ENCODE peak calls at places on chromosomes 16 and 17, in eight cellular contexts. H is psoas muscle, E is AG04449, K is WTC11, D is ovary, C is mucosa of descending colon, I is B cell, W is GM12865. O is an unnamed sample.

GRCh38 chr17:76709077-76709950 is 1.5 kb downstream of the MXRA7 start:
- DNase-seq in H (peak; percentile 92), E (peak; percentile 98), K (no peak), D (peak; percentile 79), C (peak; percentile 80), I (no peak), W (no peak), O (no peak)

GRCh38 chr17:68182016-68182315 is 65.9 kb upstream of the AMZ2 start:
- DNase-seq in H (no peak), E (no peak), K (no peak), D (no peak), C (no peak), I (peak; percentile 64), W (peak; percentile 76), O (no peak)

GRCh38 chr16:87956169-87956770 is 5.0 kb downstream of the BANP start:
- DNase-seq in H (no peak), E (no peak), K (no peak), D (no peak), C (no peak), I (peak; percentile 92), W (peak; percentile 82), O (peak; percentile 92)

GRCh38 chr16:81873843-81874752 is 95.0 kb downstream of the PLCG2 start:
- DNase-seq in H (no peak), E (no peak), K (peak; percentile 77), D (no peak), C (no peak), I (peak; percentile 76), W (peak; percentile 81), O (peak; percentile 85)

GRCh38 chr17:77644181-77644972 is 314.1 kb upstream of the TNRC6C start:
- DNase-seq in H (no peak), E (no peak), K (no peak), D (no peak), C (no peak), I (no peak), W (no peak), O (no peak)

GRCh38 chr16:17354121-17354750 is 116.5 kb downstream of the XYLT1 start:
- DNase-seq in H (no peak), E (no peak), K (no peak), D (no peak), C (peak; percentile 49), I (no peak), W (no peak), O (no peak)

GRCh38 chr17:2253768-2254406 is 49.7 kb downstream of the SMG6 start:
- DNase-seq in H (no peak), E (no peak), K (no peak), D (no peak), C (no peak), I (no peak), W (peak; percentile 90), O (peak; percentile 64)

GRCh38 chr17:37037590-37038155 is 88.9 kb downstream of the AATF start:
- DNase-seq in H (no peak), E (no peak), K (no peak), D (no peak), C (no peak), I (no peak), W (no peak), O (no peak)

GRCh38 chr16:78294538-78295225 is 195.2 kb downstream of the WWOX start:
- DNase-seq in H (no peak), E (no peak), K (no peak), D (no peak), C (no peak), I (no peak), W (no peak), O (no peak)

GRCh38 chr17:1644493-1645206 is 882 bp downstream of the SCARF1 start:
- DNase-seq in H (no peak), E (no peak), K (no peak), D (no peak), C (peak; percentile 65), I (peak; percentile 77), W (peak; percentile 85), O (peak; percentile 72)

GRCh38 chr17:73186283-73186682 is 6.6 kb upstream of the COG1 start:
- DNase-seq in H (no peak), E (no peak), K (no peak), D (no peak), C (no peak), I (no peak), W (no peak), O (no peak)

GRCh38 chr17:7888184-7888920 is at the start of gene CHD3:
- DNase-seq in H (no peak), E (no peak), K (no peak), D (peak; percentile 33), C (peak; percentile 70), I (no peak), W (no peak), O (peak; percentile 77)

GRCh38 chr17:36665417-36665816 is 64.0 kb downstream of the MRM1 start:
- DNase-seq in H (no peak), E (no peak), K (no peak), D (no peak), C (no peak), I (no peak), W (no peak), O (no peak)

GRCh38 chr17:17761894-17762781 is 74.6 kb downstream of the SREBF1 start:
- DNase-seq in H (no peak), E (no peak), K (no peak), D (no peak), C (no peak), I (no peak), W (no peak), O (no peak)
- TF ChIP-seq CTCF in H (no peak), E (no peak), K (no peak), D (no peak), C (no peak), I (no peak), W (no peak), O (no peak)

DNA sequence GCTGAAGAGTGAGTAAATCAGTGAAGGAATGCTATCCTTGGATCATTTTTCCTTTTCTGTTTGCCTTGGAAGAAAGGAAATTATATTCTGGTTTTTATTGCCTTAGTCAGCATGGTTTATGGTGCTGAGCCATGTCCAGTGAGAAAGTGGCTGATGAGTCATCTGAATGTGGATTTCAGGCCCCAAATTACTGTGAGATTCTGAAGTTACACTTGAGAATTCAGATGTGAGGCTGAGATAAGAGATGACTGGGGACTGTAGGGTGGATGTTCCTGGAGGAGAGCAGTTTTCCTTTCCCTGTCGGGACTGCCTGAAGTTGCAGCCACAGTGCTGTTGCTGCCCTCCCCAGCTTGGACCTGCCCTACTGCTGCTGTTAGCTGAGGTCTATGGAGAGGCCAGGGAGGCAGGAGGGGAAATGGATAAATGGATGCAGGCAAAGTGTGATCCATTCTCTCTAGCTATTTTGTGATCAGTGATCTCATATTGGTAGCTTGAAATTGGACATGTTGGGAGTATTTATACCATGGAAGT is 4.2 kb upstream of the MAP3K14 start:
- DNase-seq in H (no peak), E (peak; percentile 96), K (no peak), D (no peak), C (no peak), I (no peak), W (peak; percentile 61), O (peak; percentile 51)
- TF ChIP-seq CTCF in H (no peak), E (peak; percentile 33), K (no peak), D (no peak), C (no peak), I (no peak), W (no peak), O (no peak)

GRCh38 chr16:6016530-6017184 is 919.1 kb upstream of the EEF2KMT start:
- DNase-seq in H (no peak), E (no peak), K (no peak), D (no peak), C (no peak), I (no peak), W (no peak), O (no peak)

GRCh38 chr16:6020162-6020980 is 922.8 kb upstream of the EEF2KMT start:
- DNase-seq in H (no peak), E (no peak), K (no peak), D (no peak), C (no peak), I (no peak), W (no peak), O (no peak)

GRCh38 chr16:6021544-6021943 is 923.9 kb upstream of the EEF2KMT start:
- DNase-seq in H (no peak), E (no peak), K (no peak), D (no peak), C (no peak), I (no peak), W (no peak), O (no peak)

GRCh38 chr16:6018848-6019489 is 921.4 kb upstream of the EEF2KMT start:
- DNase-seq in H (no peak), E (no peak), K (no peak), D (no peak), C (no peak), I (no peak), W (no peak), O (no peak)

DNA sequence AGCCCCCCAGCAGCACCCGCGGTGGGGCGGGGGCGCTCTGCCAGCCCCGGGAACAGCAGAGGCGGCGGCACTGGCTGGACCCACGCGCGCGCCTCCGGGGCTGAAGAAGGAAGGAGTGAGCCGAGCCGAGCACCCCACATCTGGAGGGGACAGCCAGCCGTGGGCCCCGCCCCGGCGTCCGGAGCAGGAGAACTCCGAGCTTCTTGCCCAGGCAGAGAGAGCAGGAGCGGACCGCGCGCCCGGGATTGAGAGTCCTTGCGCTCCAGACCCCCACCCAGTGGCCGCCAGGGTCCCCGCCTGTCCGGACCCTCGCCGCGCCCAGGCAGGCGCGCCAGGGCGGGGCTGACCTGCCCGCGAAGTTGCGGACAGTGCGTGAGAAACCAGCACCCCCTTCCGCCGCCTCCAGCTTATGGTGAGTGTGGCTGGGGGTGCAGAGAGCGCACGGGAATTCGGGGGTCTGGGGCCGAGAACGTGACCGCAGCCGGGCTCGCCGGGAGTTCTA is 921.9 kb upstream of the EEF2KMT start:
- DNase-seq in H (no peak), E (no peak), K (no peak), D (no peak), C (no peak), I (no peak), W (no peak), O (no peak)
- TF ChIP-seq CTCF in H (no peak), E (no peak), K (no peak), D (no peak), C (no peak), I (no peak), W (no peak), O (no peak)

DNA sequence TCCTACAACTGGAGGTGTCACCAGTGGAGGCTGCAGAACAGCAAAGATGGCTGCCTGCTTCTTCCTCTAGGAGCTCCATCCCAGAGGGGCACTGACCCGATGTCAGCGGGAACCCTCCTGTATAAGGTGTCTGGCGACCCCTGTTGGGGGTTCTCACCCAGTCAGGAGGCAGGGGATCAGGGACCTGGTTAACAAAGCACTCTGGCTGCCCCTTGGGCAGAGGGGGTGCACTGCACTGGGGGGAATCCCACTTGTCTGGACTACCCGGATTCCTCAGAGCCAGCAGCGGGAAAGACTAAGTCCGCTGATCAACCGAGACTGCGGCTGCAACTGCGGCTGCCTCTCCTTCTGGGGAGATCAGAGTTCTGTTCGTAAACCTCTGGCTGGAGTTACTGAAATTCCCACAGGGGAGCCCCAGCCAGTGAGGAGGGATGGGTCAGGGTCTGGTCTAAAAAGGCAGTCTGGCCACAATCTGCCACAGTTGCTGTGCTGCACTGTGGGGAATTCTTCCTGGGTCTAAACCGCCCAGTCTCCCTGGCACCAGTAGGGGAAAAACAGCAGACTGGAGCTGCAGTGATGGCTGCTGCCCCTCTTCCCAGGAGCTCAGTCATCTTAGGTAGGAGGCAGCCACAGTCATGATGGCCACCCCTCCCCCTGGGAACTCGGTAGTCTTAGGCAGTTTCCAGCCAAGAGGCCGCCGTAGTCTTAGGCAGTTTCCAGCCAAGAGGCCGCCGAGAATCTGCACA is 213.4 kb downstream of the CYB561 start:
- DNase-seq in H (no peak), E (no peak), K (peak; percentile 45), D (no peak), C (no peak), I (no peak), W (peak; percentile 10), O (no peak)
- TF ChIP-seq CTCF in H (no peak), E (no peak), K (no peak), D (no peak), C (no peak), I (no peak), W (no peak), O (no peak)

O was measured in activated CD8-positive, alpha-beta T cell treated with anti-CD3 and anti-CD28 coated beads for 36 hours.